ENCODE peak calls at places on chromosomes 16 and 17, in ten cellular contexts. M is dermis microvascular lymphatic vessel endothelial cell, C is RWPE1, R is GM23338, J is HFF-Myc, K is fibroblast of the aortic adventitia, S is DND-41, Z is amniotic epithelial cell, P is progenitor cell of endocrine pancreas, I is kidney glomerular epithelial cell. Q is an unnamed sample.

GRCh38 chr17:29148257-29148789 is 31.9 kb downstream of the MYO18A start:
- DNase-seq in M (no peak), C (no peak), R (peak; percentile 34), J (no peak), K (no peak), S (no peak), Z (no peak), P (no peak), I (no peak), Q (no peak)

GRCh38 chr17:38912221-38912813 is 13.1 kb upstream of the LASP1NB start:
- DNase-seq in M (no peak), C (no peak), R (no peak), J (no peak), K (peak; percentile 66), S (no peak), Z (peak; percentile 87), P (no peak), I (no peak), Q (no peak)

GRCh38 chr16:745739-746138 is 4.9 kb upstream of the CIAO3 start:
- DNase-seq in M (no peak), C (no peak), R (peak; percentile 91), J (no peak), K (no peak), S (no peak), Z (no peak), P (peak; percentile 53), I (no peak), Q (no peak)

GRCh38 chr17:71251936-71252335 is 868.9 kb upstream of the SOX9 start:
- DNase-seq in M (no peak), C (no peak), R (no peak), J (no peak), K (no peak), S (no peak), Z (no peak), P (no peak), I (no peak), Q (no peak)

GRCh38 chr17:9343513-9343912 is 232.1 kb downstream of the STX8 start:
- DNase-seq in M (no peak), C (no peak), R (peak; percentile 59), J (no peak), K (no peak), S (no peak), Z (peak; percentile 93), P (no peak), I (no peak), Q (no peak)

GRCh38 chr16:85416267-85417109 is 196.6 kb upstream of the GSE1 start:
- DNase-seq in M (no peak), C (peak; percentile 59), R (peak; percentile 80), J (no peak), K (peak; percentile 30), S (peak; percentile 91), Z (no peak), P (no peak), I (no peak), Q (no peak)

GRCh38 chr16:68980695-68981315 is 124.6 kb upstream of the HAS3 start:
- DNase-seq in M (peak; percentile 42), C (no peak), R (no peak), J (no peak), K (no peak), S (no peak), Z (no peak), P (no peak), I (no peak), Q (no peak)

GRCh38 chr17:70158581-70158980 is 10.8 kb upstream of the KCNJ2 start:
- DNase-seq in M (no peak), C (no peak), R (no peak), J (no peak), K (no peak), S (no peak), Z (no peak), P (no peak), I (no peak), Q (no peak)

GRCh38 chr16:70651524-70651923 is 5.2 kb downstream of the IL34 start:
- DNase-seq in M (no peak), C (no peak), R (no peak), J (no peak), K (no peak), S (no peak), Z (no peak), P (no peak), I (no peak), Q (no peak)

GRCh38 chr16:4924593-4925378 is 12.2 kb downstream of the PPL start:
- DNase-seq in M (no peak), C (peak; percentile 86), R (peak; percentile 65), J (no peak), K (no peak), S (no peak), Z (no peak), P (no peak), I (no peak), Q (no peak)

GRCh38 chr16:75272097-75272548 is 20.7 kb upstream of the BCAR1 start:
- DNase-seq in M (no peak), C (no peak), R (no peak), J (no peak), K (no peak), S (no peak), Z (no peak), P (no peak), I (no peak), Q (no peak)

GRCh38 chr16:78060787-78061186 is 38.4 kb downstream of the CLEC3A start:
- DNase-seq in M (no peak), C (no peak), R (no peak), J (no peak), K (no peak), S (no peak), Z (no peak), P (no peak), I (no peak), Q (no peak)

GRCh38 chr16:89094252-89094901 is 725 bp downstream of the ACSF3 start:
- DNase-seq in M (no peak), C (peak; percentile 54), R (peak; percentile 63), J (no peak), K (peak; percentile 8), S (peak; percentile 33), Z (peak; percentile 9), P (no peak), I (no peak), Q (no peak)

GRCh38 chr17:63295839-63296590 is 150.1 kb downstream of the CYB561 start:
- DNase-seq in M (no peak), C (no peak), R (no peak), J (no peak), K (no peak), S (peak; percentile 60), Z (no peak), P (no peak), I (no peak), Q (no peak)

GRCh38 chr16:71673190-71673956 is 47.4 kb downstream of the MARVELD3 start:
- DNase-seq in M (no peak), C (no peak), R (no peak), J (no peak), K (no peak), S (no peak), Z (no peak), P (no peak), I (no peak), Q (no peak)

GRCh38 chr17:82492647-82493516 is 26.6 kb upstream of the FOXK2 start:
- DNase-seq in M (no peak), C (peak; percentile 88), R (no peak), J (no peak), K (peak; percentile 68), S (no peak), Z (peak; percentile 79), P (no peak), I (no peak), Q (no peak)

GRCh38 chr17:18017958-18018357 is 21.0 kb downstream of the ATPAF2 start:
- DNase-seq in M (peak; percentile 48), C (no peak), R (no peak), J (no peak), K (peak; percentile 83), S (no peak), Z (peak; percentile 90), P (no peak), I (no peak), Q (no peak)

GRCh38 chr17:63476857-63477470 is at the start of gene ACE:
- DNase-seq in M (no peak), C (no peak), R (peak; percentile 85), J (no peak), K (no peak), S (peak; percentile 69), Z (no peak), P (peak; percentile 44), I (no peak), Q (no peak)

GRCh38 chr16:85015481-85016177 is 4.3 kb upstream of the ZDHHC7 start:
- DNase-seq in M (no peak), C (no peak), R (no peak), J (no peak), K (peak; percentile 33), S (no peak), Z (no peak), P (no peak), I (no peak), Q (no peak)

GRCh38 chr16:53865492-53865863 is 161.5 kb downstream of the FTO start:
- DNase-seq in M (no peak), C (peak; percentile 45), R (peak; percentile 49), J (no peak), K (peak; percentile 72), S (no peak), Z (peak; percentile 93), P (no peak), I (peak; percentile 78), Q (peak; percentile 29)

GRCh38 chr16:56246051-56246817 is 54.9 kb downstream of the GNAO1 start:
- DNase-seq in M (no peak), C (peak; percentile 79), R (peak; percentile 23), J (peak; percentile 14), K (no peak), S (no peak), Z (no peak), P (no peak), I (peak; percentile 50), Q (peak; percentile 85)